ENCODE peak calls at places on chromosomes 12 and 14, in seven cellular contexts. Z is naive thymus-derived CD8-positive, alpha-beta T cell; I is hypothalamus; S is stimulated activated CD8-positive, alpha-beta memory T cell treated with anti-CD3 and anti-CD28 coated beads, Interleukin-15, amount 100 ng/mL, for 4 hours; X is breast epithelium; H is esophagus muscularis mucosa; A is Caco-2. N is an unnamed sample.

GRCh38 chr14:76917759-76918175 is 91.6 kb downstream of the LRRC74A start:
- DNase-seq in A (no peak), I (no peak), X (peak; percentile 61), H (no peak), S (no peak), Z (no peak), N (no peak)

GRCh38 chr12:57726884-57727757 is 11.4 kb downstream of the AGAP2 start:
- DNase-seq in A (no peak), S (no peak), Z (no peak), H (no peak), X (peak; percentile 34), I (no peak), N (no peak)

GRCh38 chr12:90974286-90974685 is 19.3 kb upstream of the CCER1 start:
- DNase-seq in Z (no peak), X (no peak), A (no peak), H (no peak), I (no peak), S (no peak), N (no peak)

GRCh38 chr14:57575482-57575881 is 81.8 kb upstream of the CCDC198 start:
- DNase-seq in Z (no peak), S (no peak), H (no peak), A (no peak), X (no peak), I (no peak), N (no peak)

GRCh38 chr12:18753481-18754117 is 15.7 kb downstream of the CAPZA3 start:
- DNase-seq in Z (no peak), I (no peak), H (no peak), S (no peak), X (no peak), A (no peak), N (no peak)

GRCh38 chr12:58529897-58530296 is 390.4 kb downstream of the LRIG3 start:
- DNase-seq in H (no peak), Z (no peak), S (no peak), A (no peak), I (no peak), X (no peak), N (no peak)

GRCh38 chr12:108724890-108725151 is 6.5 kb downstream of the CORO1C start:
- DNase-seq in H (no peak), X (no peak), A (no peak), Z (no peak), S (no peak), I (no peak), N (no peak)

GRCh38 chr12:58097741-58098140 is 156.4 kb downstream of the ATP23 start:
- DNase-seq in S (no peak), A (no peak), I (no peak), Z (no peak), X (no peak), H (peak; percentile 21), N (no peak)

GRCh38 chr12:12715459-12716150 is 1.6 kb upstream of the CDKN1B start:
- DNase-seq in A (peak; percentile 24), S (no peak), X (no peak), H (peak; percentile 87), I (no peak), Z (no peak), N (no peak)

GRCh38 chr12:110776410-110776809 is 33.7 kb upstream of the PPP1CC start:
- DNase-seq in I (no peak), H (no peak), X (no peak), Z (no peak), S (no peak), A (no peak), N (no peak)

GRCh38 chr14:75476274-75476995 is 45.8 kb upstream of the BATF start:
- DNase-seq in H (no peak), X (no peak), Z (no peak), S (no peak), A (peak; percentile 78), I (no peak), N (no peak)

GRCh38 chr14:99511421-99512109 is 30.4 kb downstream of the CCNK start:
- DNase-seq in S (no peak), A (no peak), X (peak; percentile 17), H (no peak), Z (no peak), I (peak; percentile 45), N (no peak)

GRCh38 chr12:123126294-123127144 is 24.4 kb downstream of the PITPNM2 start:
- DNase-seq in H (no peak), Z (no peak), A (peak; percentile 40), I (no peak), S (no peak), X (no peak), N (no peak)

GRCh38 chr12:105559292-105559691 is 228.8 kb downstream of the C12orf75 start:
- DNase-seq in S (no peak), A (no peak), H (no peak), Z (no peak), I (no peak), X (no peak), N (no peak)

GRCh38 chr14:24392327-24393098 is 6.3 kb upstream of the NYNRIN start:
- DNase-seq in I (no peak), H (no peak), Z (no peak), A (peak; percentile 37), X (no peak), S (no peak), N (no peak)

GRCh38 chr14:99660794-99661193 is 15.9 kb downstream of the HHIPL1 start:
- DNase-seq in A (no peak), Z (no peak), H (no peak), X (no peak), I (no peak), S (no peak), N (no peak)

GRCh38 chr12:27344246-27344645 is 11.6 kb downstream of the BMAL2 start:
- DNase-seq in A (no peak), Z (no peak), H (no peak), X (no peak), S (no peak), I (no peak), N (no peak)

GRCh38 chr14:80304125-80304766 is 92.9 kb upstream of the DIO2 start:
- DNase-seq in A (no peak), Z (no peak), S (no peak), I (no peak), X (no peak), H (no peak), N (no peak)

GRCh38 chr12:570949-571794 is 92.1 kb downstream of the NINJ2 start:
- DNase-seq in Z (no peak), A (peak; percentile 86), X (peak; percentile 78), H (no peak), S (no peak), I (no peak), N (no peak)

GRCh38 chr12:52049286-52049685 is 2.0 kb upstream of the NR4A1 start:
- DNase-seq in Z (no peak), H (no peak), X (no peak), A (no peak), I (no peak), S (no peak), N (no peak)

GRCh38 chr12:106131671-106132070 is 7.1 kb downstream of the NUAK1 start:
- DNase-seq in H (no peak), S (no peak), I (no peak), A (no peak), X (no peak), Z (no peak), N (no peak)

GRCh38 chr12:85157023-85157626 is 121.0 kb downstream of the LRRIQ1 start:
- DNase-seq in Z (no peak), H (no peak), S (no peak), I (no peak), X (no peak), A (no peak), N (no peak)